ENCODE peak calls at places on chromosomes 6 and 20, in eight cellular contexts. N is body of pancreas, X is neural progenitor cell, C is left ventricle myocardium inferior, G is endodermal cell, V is ovary, D is tibial artery, S is OCI-LY7. I is an unnamed sample. For H3K9me3 and H3K4me1, the result is how much of the 10 kb centered on the place peaks cover.

GRCh38 chr6:72272958-72273357 is 348.9 kb upstream of the KCNQ5 start:
- DNase-seq in N (no peak), X (no peak), C (no peak), G (no peak), V (no peak), D (no peak), S (no peak), I (no peak)

GRCh38 chr20:17940447-17940971 is 28.1 kb downstream of the SNX5 start:
- DNase-seq in N (no peak), X (peak), C (no peak), G (peak), V (no peak), D (no peak), S (no peak), I (no peak)

GRCh38 chr20:50165687-50166554 is 12.4 kb upstream of the PEDS1 start:
- DNase-seq in N (peak), X (peak), C (peak), G (peak), V (peak), D (peak), S (no peak), I (peak)

GRCh38 chr6:89818977-89819335 is 638 bp downstream of the MDN1 start:
- DNase-seq in N (peak), X (peak), C (no peak), G (no peak), V (no peak), D (no peak), S (peak), I (peak)

GRCh38 chr20:45091366-45091765 is 9.6 kb downstream of the KCNS1 start:
- DNase-seq in N (no peak), X (no peak), C (no peak), G (no peak), V (no peak), D (no peak), S (no peak), I (no peak)

GRCh38 chr6:151325075-151326050 is 66.0 kb downstream of the ZBTB2 start:
- DNase-seq in N (peak), X (peak), C (peak), G (peak), V (peak), D (peak), S (no peak), I (peak)

GRCh38 chr6:44021628-44022295 is 105.5 kb downstream of the MRPL14 start:
- DNase-seq in N (no peak), X (no peak), C (no peak), G (peak), V (no peak), D (peak), S (no peak), I (no peak)

GRCh38 chr6:30075094-30075986 is at the start of gene RNF39:
- DNase-seq in N (peak), X (peak), C (no peak), G (peak), V (no peak), D (no peak), S (no peak), I (peak)

GRCh38 chr20:25081065-25081729 is 744 bp downstream of the VSX1 start:
- DNase-seq in N (peak), X (peak), C (no peak), G (peak), V (no peak), D (no peak), S (no peak), I (no peak)

GRCh38 chr20:57030611-57031600 is 235.5 kb downstream of the BMP7 start:
- DNase-seq in N (no peak), X (no peak), C (no peak), G (no peak), V (no peak), D (no peak), S (no peak), I (no peak)

GRCh38 chr20:54197621-54198604 is 10.0 kb upstream of the PFDN4 start:
- DNase-seq in N (no peak), X (peak), C (no peak), G (peak), V (no peak), D (no peak), S (peak), I (no peak)

GRCh38 chr6:135478626-135479025 is 18.9 kb downstream of the AHI1 start:
- DNase-seq in N (no peak), X (no peak), C (no peak), G (no peak), V (no peak), D (no peak), S (no peak), I (no peak)

GRCh38 chr20:63172726-63173125 is 43.2 kb downstream of the YTHDF1 start:
- DNase-seq in N (no peak), X (no peak), C (no peak), G (peak), V (no peak), D (no peak), S (peak), I (no peak)

GRCh38 chr6:158619922-158620801 is 24.4 kb downstream of the DYNLT1 start:
- DNase-seq in N (no peak), X (no peak), C (no peak), G (no peak), V (no peak), D (no peak), S (no peak), I (no peak)

GRCh38 chr20:11902264-11902663 is 15.4 kb upstream of the BTBD3 start:
- DNase-seq in N (no peak), X (no peak), C (no peak), G (no peak), V (no peak), D (no peak), S (no peak), I (no peak)

GRCh38 chr6:138601128-138601527 is 101.8 kb upstream of the NHSL1 start:
- DNase-seq in N (no peak), X (no peak), C (no peak), G (no peak), V (no peak), D (no peak), S (no peak), I (no peak)

GRCh38 chr6:166586424-166587156 is at the start of gene RAMACL:
- DNase-seq in N (peak), X (peak), C (no peak), G (peak), V (no peak), D (no peak), S (peak), I (no peak)

GRCh38 chr6:110813813-110814487 is 1.3 kb downstream of the CDK19 start:
- DNase-seq in N (peak), X (peak), C (no peak), G (no peak), V (no peak), D (no peak), S (peak), I (no peak)

GRCh38 chr20:34213213-34213612 is 28.0 kb upstream of the ASIP start:
- DNase-seq in N (no peak), X (no peak), C (no peak), G (no peak), V (no peak), D (no peak), S (no peak), I (no peak)

GRCh38 chr20:34210271-34210670 is 31.0 kb upstream of the ASIP start:
- DNase-seq in N (no peak), X (no peak), C (no peak), G (no peak), V (no peak), D (no peak), S (peak), I (no peak)

GRCh38 chr20:34211591-34211990 is 29.6 kb upstream of the ASIP start:
- DNase-seq in N (no peak), X (no peak), C (no peak), G (no peak), V (no peak), D (no peak), S (peak), I (no peak)

DNA sequence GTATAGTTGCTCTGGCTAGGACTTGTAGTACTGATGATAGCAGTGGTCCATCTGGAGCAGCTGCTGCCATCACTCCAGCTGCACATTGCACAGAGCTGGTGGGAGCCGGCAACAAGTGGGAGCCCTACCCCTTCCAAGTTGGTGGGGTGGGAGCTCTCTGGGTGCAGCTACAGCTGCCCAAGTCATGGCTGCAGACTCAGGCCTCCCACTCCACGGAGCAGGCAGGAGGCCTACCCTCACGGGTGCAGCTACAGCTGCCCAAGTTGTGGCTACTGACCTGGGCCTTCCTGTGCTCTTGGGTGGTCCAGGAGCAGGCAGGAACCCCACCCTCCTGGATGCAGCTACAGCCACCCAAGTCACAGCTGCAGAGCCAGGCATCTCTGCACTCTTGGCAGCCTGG is 32.1 kb upstream of the ASIP start:
- DNase-seq in N (no peak), X (no peak), C (no peak), G (no peak), V (no peak), D (no peak), S (no peak), I (no peak)
- H3K9me3 ChIP-seq in N (under half), X (under half), C (under half), G (under half), V (under half), D (under half), S (half or more), I (under half)

DNA sequence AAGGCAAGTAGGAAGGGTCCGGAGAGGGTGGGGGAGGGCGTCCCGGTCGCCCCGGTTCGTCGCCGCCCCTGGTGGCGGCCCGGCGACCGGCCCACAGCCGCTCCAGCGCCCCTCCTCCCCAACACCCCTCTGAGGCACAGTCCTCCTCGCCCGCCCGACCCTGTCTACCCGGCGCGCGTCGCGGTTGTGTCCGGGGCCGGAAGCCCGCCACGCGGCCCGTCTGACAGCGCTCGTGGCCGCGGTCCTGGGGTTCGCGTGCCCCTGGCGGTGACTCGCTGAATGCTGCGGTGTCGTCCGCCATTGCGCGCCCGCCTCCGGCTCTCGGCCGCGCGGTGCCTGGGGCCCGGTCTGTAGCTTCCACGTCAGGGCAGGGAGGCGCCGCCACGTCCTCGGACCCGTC is 335.3 kb upstream of the DEFB115 start:
- DNase-seq in N (no peak), X (no peak), C (no peak), G (no peak), V (no peak), D (no peak), S (no peak), I (no peak)
- TF ChIP-seq CTCF in N (no peak), X (no peak), C (no peak), G (no peak), V (no peak), D (no peak), S (no peak), I (no peak)

GRCh38 chr6:68225729-68226128 is 409.4 kb upstream of the ADGRB3 start:
- DNase-seq in N (no peak), X (no peak), C (no peak), G (no peak), V (no peak), D (no peak), S (no peak), I (no peak)
- H3K4me1 ChIP-seq in N (under half), X (under half), C (under half), G (under half), V (under half), D (under half), S (under half), I (under half)

DNA sequence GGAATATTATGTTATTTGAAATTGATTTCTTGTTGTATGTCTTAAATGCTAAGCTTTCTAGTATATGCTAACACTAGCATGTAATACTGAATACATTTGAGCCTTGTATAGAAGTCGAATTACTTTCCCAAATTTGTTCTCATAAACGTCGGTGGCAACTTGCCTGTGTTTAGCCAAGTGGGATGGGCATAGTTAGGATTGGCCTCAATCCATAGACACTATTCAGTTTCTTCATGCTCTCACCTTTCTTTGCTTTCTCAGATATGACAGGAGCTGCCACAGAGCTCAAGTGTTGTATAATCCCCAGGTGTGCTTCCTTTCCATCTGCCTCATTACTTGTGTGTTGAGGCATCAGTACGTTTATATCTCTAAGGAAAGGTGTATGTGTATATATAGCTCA is 19.3 kb downstream of the ZNF334 start:
- DNase-seq in N (no peak), X (no peak), C (no peak), G (no peak), V (no peak), D (no peak), S (no peak), I (no peak)
- H3K9me3 ChIP-seq in N (under half), X (under half), C (under half), G (under half), V (under half), D (under half), S (under half), I (under half)

GRCh38 chr20:5159928-5160327 is 33.1 kb downstream of the CDS2 start:
- DNase-seq in N (no peak), X (no peak), C (no peak), G (no peak), V (no peak), D (no peak), S (no peak), I (no peak)

GRCh38 chr20:5153612-5154542 is 27.1 kb downstream of the CDS2 start:
- DNase-seq in N (no peak), X (no peak), C (no peak), G (no peak), V (no peak), D (no peak), S (no peak), I (no peak)

GRCh38 chr20:5153152-5153467 is 26.3 kb downstream of the CDS2 start:
- DNase-seq in N (no peak), X (no peak), C (no peak), G (no peak), V (no peak), D (no peak), S (no peak), I (no peak)

GRCh38 chr20:5154543-5154925 is 27.7 kb downstream of the CDS2 start:
- DNase-seq in N (no peak), X (no peak), C (no peak), G (no peak), V (no peak), D (no peak), S (no peak), I (no peak)

GRCh38 chr20:5156670-5157448 is 30.1 kb downstream of the CDS2 start:
- DNase-seq in N (no peak), X (no peak), C (no peak), G (no peak), V (no peak), D (no peak), S (no peak), I (no peak)
- TF ChIP-seq CTCF in N (no peak), X (no peak), C (no peak), G (no peak), V (no peak), D (no peak), S (no peak), I (no peak)

GRCh38 chr6:169865346-169866139 is 114.1 kb downstream of the ERMARD start:
- DNase-seq in N (no peak), X (no peak), C (no peak), G (peak), V (no peak), D (peak), S (no peak), I (no peak)

GRCh38 chr6:169863149-169863525 is 111.7 kb downstream of the ERMARD start:
- DNase-seq in N (no peak), X (no peak), C (no peak), G (no peak), V (no peak), D (peak), S (no peak), I (no peak)

GRCh38 chr6:169864148-169865030 is 113.0 kb downstream of the ERMARD start:
- DNase-seq in N (peak), X (no peak), C (no peak), G (peak), V (no peak), D (peak), S (peak), I (no peak)

GRCh38 chr6:169862464-169863148 is 111.2 kb downstream of the ERMARD start:
- DNase-seq in N (peak), X (no peak), C (no peak), G (peak), V (no peak), D (peak), S (no peak), I (no peak)

GRCh38 chr6:169863710-169864109 is 112.3 kb downstream of the ERMARD start:
- DNase-seq in N (no peak), X (no peak), C (no peak), G (no peak), V (no peak), D (peak), S (no peak), I (no peak)
- H3K4me1 ChIP-seq in N (under half), X (under half), C (under half), G (under half), V (under half), D (under half), S (half or more), I (under half)

DNA sequence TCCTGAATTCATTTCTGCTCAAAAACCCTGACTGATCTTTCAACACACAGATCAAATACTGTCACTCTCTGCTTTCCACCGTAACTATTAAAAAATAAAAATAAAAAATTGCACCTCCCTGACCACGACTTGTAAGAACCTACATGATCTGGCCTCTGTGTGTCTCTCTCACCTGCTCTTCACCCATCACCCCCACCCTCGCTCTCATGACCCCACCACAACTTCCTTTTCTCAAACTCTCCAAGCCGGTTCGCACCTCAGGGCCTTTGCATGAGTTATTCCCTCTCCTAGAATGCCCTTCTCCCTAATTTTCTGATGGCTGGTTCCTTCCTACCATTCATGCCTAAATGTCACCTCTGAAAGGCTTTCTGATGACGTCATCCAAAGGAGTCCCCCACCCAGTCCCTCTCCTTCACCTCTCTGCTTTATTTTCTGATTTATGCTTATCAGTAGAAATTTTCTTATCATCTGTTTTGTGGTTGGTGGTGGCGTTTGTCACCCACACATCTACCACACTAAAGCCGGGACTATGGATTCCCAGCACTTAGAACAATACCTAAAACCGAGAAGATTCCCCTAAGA is 9.1 kb downstream of the CNKSR3 start:
- DNase-seq in N (no peak), X (no peak), C (no peak), G (no peak), V (no peak), D (no peak), S (no peak), I (no peak)
- H3K9me3 ChIP-seq in N (under half), X (under half), C (under half), G (under half), V (under half), D (under half), S (under half), I (under half)

GRCh38 chr20:47492284-47492683 is 9.4 kb upstream of the NCOA3 start:
- DNase-seq in N (no peak), X (no peak), C (no peak), G (no peak), V (no peak), D (no peak), S (no peak), I (no peak)
- TF ChIP-seq CTCF in N (no peak), X (no peak), C (no peak), G (no peak), V (no peak), D (no peak), S (no peak), I (no peak)

GRCh38 chr6:42021847-42022754 is 28.2 kb upstream of the TAF8 start:
- DNase-seq in N (no peak), X (no peak), C (no peak), G (no peak), V (no peak), D (no peak), S (peak), I (no peak)
- H3K4me1 ChIP-seq in N (under half), X (under half), C (under half), G (under half), V (under half), D (under half), S (half or more), I (under half)